ENCODE peak calls at places on chromosomes 11 and 22, in six cellular contexts. P, Y, K, V, T and X are unnamed samples.

GRCh38 chr22:36680038-36680437 is 23.5 kb downstream of the CACNG2 start:
- DNase-seq in P (no peak), Y (no peak), K (no peak), V (no peak), T (no peak), X (no peak)

GRCh38 chr11:9962722-9963121 is 298.8 kb downstream of the SWAP70 start:
- DNase-seq in P (no peak), Y (no peak), K (peak), V (no peak), T (no peak), X (no peak)

GRCh38 chr11:82902086-82902485 is 550 bp downstream of the DDIAS start:
- DNase-seq in P (no peak), Y (no peak), K (no peak), V (no peak), T (no peak), X (no peak)

GRCh38 chr11:1116666-1117390 is 40.9 kb upstream of the MUC5AC start:
- DNase-seq in P (peak), Y (no peak), K (no peak), V (no peak), T (no peak), X (no peak)

GRCh38 chr11:81432333-81432732 is 1301.3 kb downstream of the FAM181B start:
- DNase-seq in P (no peak), Y (no peak), K (no peak), V (no peak), T (no peak), X (no peak)

GRCh38 chr11:8063319-8063718 is 17.7 kb upstream of the TUB start:
- DNase-seq in P (peak), Y (no peak), K (no peak), V (peak), T (no peak), X (peak)

GRCh38 chr11:110134120-110134519 is 40.9 kb downstream of the ZC3H12C start:
- DNase-seq in P (no peak), Y (no peak), K (no peak), V (no peak), T (no peak), X (no peak)

GRCh38 chr11:69879734-69880005 is 60.5 kb upstream of the FGF3 start:
- DNase-seq in P (no peak), Y (no peak), K (no peak), V (no peak), T (peak), X (no peak)

GRCh38 chr11:37942081-37942480 is 1344.0 kb upstream of the RAG2 start:
- DNase-seq in P (no peak), Y (no peak), K (no peak), V (no peak), T (no peak), X (no peak)

GRCh38 chr11:57761301-57762234 is at the start of gene CTNND1:
- DNase-seq in P (peak), Y (peak), K (peak), V (peak), T (peak), X (peak)

GRCh38 chr22:47923011-47923427 is 1160.6 kb downstream of the TBC1D22A start:
- DNase-seq in P (no peak), Y (no peak), K (no peak), V (no peak), T (no peak), X (no peak)

GRCh38 chr11:12827929-12828812 is 153.9 kb downstream of the TEAD1 start:
- DNase-seq in P (peak), Y (peak), K (no peak), V (no peak), T (no peak), X (no peak)

GRCh38 chr22:46936378-46936916 is 174.0 kb downstream of the TBC1D22A start:
- DNase-seq in P (no peak), Y (no peak), K (no peak), V (no peak), T (peak), X (no peak)

DNA sequence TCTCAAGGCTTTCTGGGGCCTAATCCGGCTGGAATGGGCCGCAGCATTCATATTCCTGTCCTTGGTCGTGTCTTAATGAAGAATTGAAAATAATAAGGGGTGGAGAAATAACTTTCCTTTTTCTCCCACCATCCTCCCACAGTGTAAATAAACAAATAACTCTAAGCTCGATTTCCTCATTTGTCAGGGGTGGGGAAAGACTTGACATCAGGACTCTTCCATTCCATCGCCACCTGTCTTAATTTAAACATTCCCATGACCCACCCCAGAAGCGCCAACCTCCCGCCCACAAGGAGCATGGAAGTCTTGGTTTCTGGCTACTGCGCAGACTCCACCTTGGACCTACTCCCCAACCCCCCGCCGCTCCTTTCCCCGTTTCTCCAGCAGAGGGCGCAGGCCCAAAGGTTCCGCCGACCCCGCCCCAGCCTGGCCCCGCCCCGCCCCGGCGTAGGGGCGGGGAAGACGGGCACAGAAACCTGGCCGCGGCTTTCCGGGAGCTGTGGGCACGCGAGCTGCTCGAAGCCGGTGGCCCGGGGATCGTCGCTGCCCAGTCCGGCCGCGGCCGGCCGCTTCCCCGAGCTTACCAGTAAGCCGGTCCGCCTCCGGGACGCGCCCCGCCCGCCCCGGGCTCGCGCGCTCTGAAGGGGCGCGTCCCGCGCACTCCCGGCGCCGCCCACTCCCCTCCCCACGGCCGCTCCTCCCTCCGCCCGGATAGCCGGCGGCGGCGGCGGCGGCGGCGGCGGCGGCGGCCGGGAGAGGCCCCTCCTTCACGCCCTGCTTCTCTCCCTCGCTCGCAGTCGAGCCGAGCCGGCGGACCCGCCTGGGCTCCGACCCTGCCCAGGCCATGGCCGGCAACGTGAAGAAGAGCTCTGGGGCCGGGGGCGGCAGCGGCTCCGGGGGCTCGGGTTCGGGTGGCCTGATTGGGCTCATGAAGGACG is at the start of gene CBL:
- DNase-seq in P (peak), Y (peak), K (peak), V (peak), T (peak), X (peak)
- TF ChIP-seq POLR2A in P (peak), Y (peak), K (no peak), V (peak), T (no peak), X (peak)

DNA sequence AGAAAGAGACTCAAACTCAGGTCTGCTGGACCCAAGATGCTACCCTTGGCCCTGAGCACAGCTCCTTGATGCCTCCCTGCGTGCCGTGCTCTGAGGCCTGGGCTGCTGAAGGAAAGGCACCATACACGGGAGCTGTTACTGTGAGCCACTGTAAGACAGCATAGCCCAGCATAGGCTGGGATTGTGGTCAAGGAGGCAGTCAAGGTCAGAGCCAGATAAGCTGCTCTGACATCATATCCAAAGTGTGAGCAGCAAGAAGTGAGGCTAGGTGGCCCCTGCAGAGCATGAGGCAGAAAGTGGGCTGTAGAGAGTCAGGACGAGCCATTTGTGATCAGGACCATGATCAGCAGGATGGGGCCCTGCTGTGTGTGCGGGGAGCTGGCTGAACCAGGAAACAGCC is 7.7 kb downstream of the SLC22A8 start:
- DNase-seq in P (peak), Y (no peak), K (no peak), V (no peak), T (no peak), X (no peak)
- TF ChIP-seq POLR2A in P (no peak), Y (no peak), K (no peak), V (no peak), T (no peak), X (no peak)

GRCh38 chr11:73913472-73913871 is 36.7 kb downstream of the PAAF1 start:
- DNase-seq in P (no peak), Y (no peak), K (no peak), V (no peak), T (no peak), X (no peak)

GRCh38 chr11:73912045-73912444 is 35.2 kb downstream of the PAAF1 start:
- DNase-seq in P (no peak), Y (no peak), K (no peak), V (no peak), T (no peak), X (no peak)

GRCh38 chr11:73916435-73916834 is 34.4 kb upstream of the DNAJB13 start:
- DNase-seq in P (peak), Y (no peak), K (no peak), V (no peak), T (no peak), X (no peak)

DNA sequence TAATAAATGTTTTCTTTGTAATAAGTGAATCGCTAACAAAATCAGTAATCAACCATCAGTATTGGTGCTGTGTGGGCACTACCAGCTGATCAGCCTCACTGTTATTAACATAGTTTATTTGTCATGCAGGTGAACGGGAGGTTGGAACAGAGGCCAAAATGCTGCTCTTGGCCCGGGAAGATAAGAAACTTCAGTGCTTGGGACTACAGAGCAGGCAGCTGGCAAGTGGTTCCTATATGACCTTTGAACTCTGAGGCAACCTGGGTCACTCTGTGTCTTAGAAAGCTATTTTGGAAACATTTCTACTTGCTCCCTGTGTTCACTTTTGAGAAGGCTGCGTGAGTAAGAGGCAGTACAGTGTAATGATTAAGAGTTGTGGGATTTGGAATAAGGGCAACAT is 36.5 kb upstream of the DNAJB13 start:
- DNase-seq in P (no peak), Y (no peak), K (no peak), V (no peak), T (no peak), X (no peak)
- TF ChIP-seq POLR2A in P (no peak), Y (no peak), K (no peak), V (no peak), T (no peak), X (no peak)

DNA sequence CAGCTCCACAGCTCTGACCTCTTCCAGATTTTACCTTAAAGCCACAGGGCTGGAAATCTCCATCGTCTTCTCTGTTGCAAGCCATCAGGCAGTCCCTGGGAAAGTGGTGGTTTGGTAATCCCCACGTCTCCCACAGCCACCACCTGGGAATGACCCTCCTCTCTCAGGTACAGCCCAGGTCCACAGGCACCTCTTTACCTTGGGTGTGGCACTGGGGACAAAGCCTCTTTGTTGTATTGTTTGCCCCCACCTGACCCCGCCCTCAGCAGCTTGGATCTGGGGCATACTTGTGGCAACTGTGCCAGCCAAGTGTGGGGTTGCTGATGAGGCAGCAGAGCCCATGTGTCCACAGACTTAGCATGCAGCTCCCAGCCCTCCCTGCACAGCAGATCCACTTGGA is 77.6 kb downstream of the LRRC32 start:
- DNase-seq in P (no peak), Y (no peak), K (no peak), V (no peak), T (no peak), X (no peak)
- TF ChIP-seq POLR2A in P (no peak), Y (no peak), K (no peak), V (no peak), T (no peak), X (no peak)